ENCODE peak calls at places on chromosomes 2 and 18, in nine cellular contexts. L is GM20000; T is sigmoid colon; Z is breast epithelium; F is thoracic aorta; M is CD4-positive, alpha-beta T cell; J is GM06990; K is omental fat pad; O is prostate gland. E is an unnamed sample.

GRCh38 chr2:126908721-126909177 is 10.1 kb downstream of the TEX51 start:
- DNase-seq in F (no peak), L (no peak), T (no peak), K (no peak), J (no peak), O (no peak), Z (no peak), M (no peak), E (peak)

GRCh38 chr2:113111121-113111520 is 16.3 kb upstream of the IL1RN start:
- DNase-seq in M (no peak), T (no peak), F (no peak), L (no peak), J (no peak), K (no peak), O (no peak), Z (no peak), E (no peak)

GRCh38 chr2:36287363-36288275 is 68.0 kb upstream of the CRIM1 start:
- DNase-seq in M (no peak), K (no peak), L (no peak), J (no peak), F (no peak), O (no peak), T (no peak), Z (no peak), E (no peak)

GRCh38 chr2:120898961-120899360 is 163.3 kb downstream of the GLI2 start:
- DNase-seq in M (no peak), O (no peak), K (no peak), F (no peak), Z (no peak), T (no peak), L (no peak), J (no peak), E (no peak)

GRCh38 chr2:194735837-194736542 is 921.0 kb upstream of the SLC39A10 start:
- DNase-seq in J (no peak), L (no peak), K (no peak), T (no peak), Z (no peak), O (no peak), F (no peak), M (no peak), E (no peak)

GRCh38 chr2:238426568-238427434 is at the start of gene ASB1:
- DNase-seq in J (peak), F (peak), Z (peak), M (peak), T (peak), L (peak), K (peak), O (peak), E (peak)

GRCh38 chr2:48435909-48436308 is 94.0 kb upstream of the STON1 start:
- DNase-seq in Z (no peak), O (no peak), M (no peak), T (no peak), F (no peak), K (no peak), J (no peak), L (no peak), E (no peak)

GRCh38 chr2:187466129-187466792 is 18.2 kb upstream of the CALCRL start:
- DNase-seq in J (no peak), O (no peak), M (no peak), L (no peak), K (no peak), F (no peak), T (no peak), Z (no peak), E (no peak)

GRCh38 chr18:59515147-59515546 is 156.1 kb upstream of the LMAN1 start:
- DNase-seq in T (peak), J (no peak), K (no peak), O (no peak), L (no peak), Z (no peak), F (no peak), M (no peak), E (no peak)

GRCh38 chr2:112482309-112483046 is 522 bp downstream of the TTL start:
- DNase-seq in L (peak), K (no peak), J (no peak), M (peak), T (peak), Z (no peak), F (no peak), O (peak), E (peak)

GRCh38 chr18:13916559-13916958 is 1.2 kb upstream of the MC2R start:
- DNase-seq in K (no peak), T (no peak), M (no peak), F (no peak), O (no peak), L (no peak), J (no peak), Z (no peak), E (no peak)

GRCh38 chr18:77524909-77525308 is 275.3 kb downstream of the GALR1 start:
- DNase-seq in F (no peak), O (no peak), L (no peak), Z (no peak), T (no peak), J (no peak), M (no peak), K (no peak), E (no peak)

GRCh38 chr18:48949051-48949605 is 1.6 kb downstream of the SMAD7 start:
- DNase-seq in T (peak), L (peak), F (no peak), O (no peak), M (peak), Z (no peak), J (peak), K (no peak), E (no peak)

GRCh38 chr2:25972049-25972823 is 10.1 kb downstream of the KIF3C start:
- DNase-seq in T (no peak), Z (no peak), F (no peak), O (no peak), L (no peak), M (no peak), J (no peak), K (no peak), E (no peak)

GRCh38 chr2:239745790-239746308 is 279.3 kb downstream of the NDUFA10 start:
- DNase-seq in M (no peak), O (no peak), J (no peak), F (no peak), L (no peak), T (no peak), K (no peak), Z (no peak), E (no peak)
- TF ChIP-seq CTCF in M (no peak), O (no peak), J (no peak), F (no peak), L (no peak), T (no peak), K (no peak), Z (no peak), E (no peak)

GRCh38 chr2:32947076-32947483 is 327 bp downstream of the LTBP1 start:
- DNase-seq in L (peak), F (no peak), Z (no peak), J (peak), M (no peak), O (no peak), T (no peak), K (no peak), E (no peak)

GRCh38 chr2:32945286-32945685 is 1.5 kb upstream of the LTBP1 start:
- DNase-seq in M (no peak), K (no peak), L (no peak), Z (no peak), T (no peak), O (no peak), J (no peak), F (no peak), E (no peak)

GRCh38 chr2:32946314-32947075 is at the start of gene LTBP1:
- DNase-seq in O (peak), F (no peak), T (peak), M (peak), L (peak), J (peak), Z (peak), K (peak), E (peak)

GRCh38 chr2:32947484-32948143 is 861 bp downstream of the LTBP1 start:
- DNase-seq in O (peak), M (peak), F (no peak), L (no peak), Z (no peak), K (no peak), T (peak), J (peak), E (peak)

DNA sequence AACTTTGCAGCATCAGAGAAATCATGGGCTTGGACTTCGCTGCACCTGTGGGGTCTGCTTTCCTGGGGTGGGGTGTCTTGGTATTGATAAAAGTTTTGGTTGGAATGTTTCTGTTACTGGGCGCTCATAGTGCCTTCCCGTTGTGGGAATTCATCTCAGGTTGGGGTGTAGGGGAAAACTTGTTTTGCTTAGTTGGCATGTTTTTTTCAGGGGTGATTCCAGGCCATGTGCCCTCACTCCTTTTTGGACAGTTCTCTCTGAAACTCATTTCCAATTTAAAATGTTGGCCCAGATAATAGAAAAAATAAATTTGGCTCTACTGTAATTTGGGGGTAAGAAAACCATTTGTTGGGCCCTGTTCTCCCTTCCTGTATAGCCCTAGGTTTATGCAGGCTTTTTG is 1.5 kb downstream of the LTBP1 start:
- DNase-seq in O (no peak), J (no peak), T (no peak), L (no peak), M (no peak), Z (no peak), F (no peak), K (no peak), E (no peak)
- TF ChIP-seq CTCF in O (no peak), J (no peak), T (no peak), L (no peak), M (no peak), Z (no peak), F (no peak), K (no peak), E (no peak)

GRCh38 chr2:191711621-191712020 is 33.7 kb downstream of the NABP1 start:
- DNase-seq in O (no peak), L (no peak), F (no peak), J (no peak), Z (no peak), T (no peak), M (no peak), K (no peak), E (no peak)

GRCh38 chr2:191710411-191710900 is 32.5 kb downstream of the NABP1 start:
- DNase-seq in Z (no peak), M (no peak), K (no peak), L (no peak), T (no peak), O (no peak), J (no peak), F (no peak), E (no peak)

GRCh38 chr2:191714925-191715324 is 37.0 kb downstream of the NABP1 start:
- DNase-seq in M (no peak), O (no peak), J (no peak), Z (no peak), F (no peak), K (no peak), T (no peak), L (no peak), E (no peak)

GRCh38 chr2:191719261-191719660 is 41.3 kb downstream of the NABP1 start:
- DNase-seq in T (no peak), O (no peak), M (no peak), J (no peak), L (no peak), F (no peak), Z (no peak), K (no peak), E (no peak)

DNA sequence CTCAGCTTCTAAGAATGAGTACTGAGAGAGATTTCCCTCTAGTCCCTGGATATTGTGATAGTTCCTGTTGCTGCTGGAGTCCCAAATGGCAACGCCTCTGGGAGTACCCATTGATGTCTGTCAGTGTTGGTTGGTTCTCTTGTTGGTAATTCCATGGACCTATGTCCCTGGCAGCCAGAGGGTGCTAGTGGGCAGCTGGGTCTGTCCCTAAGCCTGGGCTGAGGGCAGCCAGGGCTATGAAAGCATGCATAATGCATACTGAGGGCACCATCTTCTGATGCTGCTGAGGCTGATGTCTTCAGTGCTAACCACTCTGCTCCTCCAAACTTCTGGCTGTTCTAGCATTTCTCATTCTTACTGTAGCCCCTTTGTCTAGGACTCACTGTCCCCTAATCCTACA is 35.9 kb downstream of the NABP1 start:
- DNase-seq in L (no peak), F (no peak), K (no peak), T (no peak), J (no peak), Z (no peak), M (no peak), O (no peak), E (no peak)
- TF ChIP-seq CTCF in L (peak), F (no peak), K (no peak), T (no peak), J (peak), Z (no peak), M (no peak), O (no peak), E (no peak)

GRCh38 chr2:117342415-117342814 is 472.1 kb upstream of the DDX18 start:
- DNase-seq in T (no peak), L (no peak), M (no peak), O (no peak), F (no peak), J (no peak), K (no peak), Z (no peak), E (no peak)
- TF ChIP-seq CTCF in T (no peak), L (no peak), M (no peak), O (no peak), F (no peak), J (no peak), K (no peak), Z (no peak), E (no peak)

GRCh38 chr2:64352292-64352691 is 101.7 kb upstream of the LGALSL start:
- DNase-seq in O (no peak), T (no peak), K (no peak), F (no peak), J (no peak), M (no peak), L (no peak), Z (no peak), E (no peak)

GRCh38 chr2:64345998-64346397 is 108.0 kb upstream of the LGALSL start:
- DNase-seq in M (no peak), F (no peak), K (no peak), J (no peak), O (no peak), L (no peak), T (no peak), Z (no peak), E (no peak)

GRCh38 chr2:64348386-64349142 is 105.4 kb upstream of the LGALSL start:
- DNase-seq in K (no peak), O (no peak), F (no peak), J (no peak), Z (no peak), T (no peak), L (no peak), M (no peak), E (no peak)

GRCh38 chr2:64350996-64351395 is 103.0 kb upstream of the LGALSL start:
- DNase-seq in K (no peak), Z (no peak), T (no peak), O (no peak), F (no peak), M (no peak), L (no peak), J (no peak), E (no peak)

DNA sequence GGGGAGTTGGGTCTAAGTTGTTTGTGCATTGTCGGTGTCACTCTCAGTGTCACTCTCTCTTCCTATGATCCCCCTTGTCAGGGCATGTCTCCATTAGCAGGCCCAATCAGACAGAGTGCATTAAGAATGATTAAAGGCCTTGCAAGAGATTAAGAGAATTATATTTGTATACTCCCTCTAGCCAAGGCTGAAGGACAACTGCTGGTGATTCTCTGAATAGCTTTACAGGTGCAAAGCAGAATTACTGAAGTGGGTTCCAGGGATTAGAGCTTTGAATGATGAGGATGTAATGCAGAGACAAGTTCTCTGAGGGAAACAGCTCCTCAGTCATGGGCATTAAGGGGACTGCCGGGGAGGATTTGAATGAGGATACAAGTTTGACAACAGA is 104.8 kb upstream of the LGALSL start:
- DNase-seq in O (no peak), K (no peak), F (no peak), L (no peak), Z (no peak), J (no peak), M (no peak), T (no peak), E (no peak)
- TF ChIP-seq CTCF in O (no peak), K (no peak), F (no peak), L (no peak), Z (no peak), J (no peak), M (no peak), T (no peak), E (no peak)

GRCh38 chr2:1613731-1614354 is 130.5 kb downstream of the PXDN start:
- DNase-seq in K (no peak), M (no peak), F (no peak), T (no peak), L (no peak), O (no peak), Z (no peak), J (no peak), E (no peak)
- TF ChIP-seq CTCF in K (no peak), M (no peak), F (no peak), T (no peak), L (no peak), O (no peak), Z (no peak), J (no peak), E (no peak)

GRCh38 chr18:22728016-22728415 is 205.1 kb upstream of the RBBP8 start:
- DNase-seq in J (no peak), Z (no peak), T (no peak), L (no peak), O (no peak), M (no peak), F (no peak), K (no peak), E (no peak)
- TF ChIP-seq CTCF in J (no peak), Z (no peak), T (no peak), L (no peak), O (no peak), M (no peak), F (no peak), K (no peak), E (no peak)

DNA sequence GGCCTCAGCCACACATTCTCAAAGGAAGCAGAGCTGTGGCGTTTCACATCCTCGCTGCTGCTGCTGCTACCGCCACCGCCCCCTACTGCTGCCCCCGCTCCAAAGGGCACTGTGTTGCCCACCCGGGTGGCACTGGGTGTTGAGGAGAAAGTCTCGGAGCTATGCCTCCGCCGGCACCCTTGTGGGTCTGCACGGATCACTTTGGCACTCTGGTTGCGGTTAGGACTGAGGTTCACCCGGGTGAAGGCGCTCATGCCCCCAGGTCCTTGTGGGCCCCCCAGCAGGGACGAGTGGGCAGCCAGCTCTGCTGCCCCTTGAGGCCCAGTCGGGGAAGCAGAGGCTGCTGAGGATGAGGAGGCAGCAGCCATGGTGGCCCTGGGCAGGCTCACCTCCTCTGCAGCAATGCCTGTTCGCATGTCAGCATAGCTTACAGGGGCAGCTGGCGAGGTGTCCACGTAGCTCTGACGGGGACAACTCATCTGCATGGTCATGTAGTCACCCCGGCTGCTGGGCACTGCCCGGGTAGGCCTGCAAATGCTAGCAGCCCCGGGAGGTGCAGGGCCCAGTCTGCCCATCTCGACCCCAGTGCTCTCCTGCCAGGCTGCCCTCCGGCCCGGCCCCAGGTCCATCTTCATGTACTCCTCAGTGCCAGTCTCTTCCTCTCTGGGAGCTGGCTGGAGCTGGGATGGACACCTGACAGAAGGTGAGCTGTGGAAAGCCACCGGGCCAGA is 4.2 kb downstream of the IRS1 start:
- DNase-seq in M (no peak), T (peak), L (no peak), Z (peak), O (peak), J (peak), K (no peak), F (no peak), E (no peak)
- TF ChIP-seq CTCF in M (no peak), T (peak), L (no peak), Z (peak), O (no peak), J (no peak), K (no peak), F (no peak), E (no peak)

GRCh38 chr2:151632993-151633592 is 101.2 kb downstream of the NEB start:
- DNase-seq in M (no peak), L (peak), Z (no peak), K (no peak), O (no peak), F (no peak), J (no peak), T (no peak), E (no peak)
- TF ChIP-seq CTCF in M (peak), L (no peak), Z (no peak), K (no peak), O (no peak), F (no peak), J (no peak), T (no peak), E (peak)

GRCh38 chr2:218033590-218034496 is 31.0 kb upstream of the TNS1 start:
- DNase-seq in Z (no peak), M (no peak), O (no peak), F (no peak), J (no peak), L (peak), K (no peak), T (no peak), E (no peak)
- TF ChIP-seq CTCF in Z (no peak), M (no peak), O (no peak), F (no peak), J (no peak), L (no peak), K (no peak), T (no peak), E (no peak)